ENCODE peak calls at places on chromosome 20, in four cellular contexts. H is BE2C, R is astrocyte of the spinal cord, W is DND-41. X is an unnamed sample.

GRCh38 chr20:59137532-59137931 is 26.1 kb upstream of the ZNF831 start:
- DNase-seq in H (no peak), R (no peak), W (no peak), X (no peak)

GRCh38 chr20:26295006-26295405 is 598.4 kb upstream of the ZNF337 start:
- DNase-seq in R (no peak), H (no peak), W (peak; percentile 65), X (no peak)

GRCh38 chr20:19903168-19903676 is 113.9 kb upstream of the NAA20 start:
- DNase-seq in W (peak; percentile 9), R (peak; percentile 30), H (peak; percentile 22), X (no peak)

GRCh38 chr20:52083627-52084232 is 107.8 kb downstream of the ZFP64 start:
- DNase-seq in H (peak; percentile 71), W (peak; percentile 56), R (peak; percentile 74), X (peak; percentile 67)

GRCh38 chr20:53872081-53872541 is 198.3 kb downstream of the BCAS1 start:
- DNase-seq in W (peak; percentile 23), H (no peak), R (peak; percentile 36), X (no peak)

GRCh38 chr20:34754611-34755010 is 50.5 kb downstream of the TP53INP2 start:
- DNase-seq in W (no peak), H (no peak), R (no peak), X (no peak)

GRCh38 chr20:4138056-4138455 is 122.7 kb upstream of the RNF24 start:
- DNase-seq in R (no peak), W (no peak), H (no peak), X (no peak)

GRCh38 chr20:15609956-15610355 is 963.3 kb downstream of the KIF16B start:
- DNase-seq in R (no peak), H (no peak), W (no peak), X (no peak)

GRCh38 chr20:2871111-2871465 is 2.2 kb upstream of the PTPRA start:
- DNase-seq in H (no peak), R (peak; percentile 52), W (no peak), X (no peak)

GRCh38 chr20:51945177-51945576 is 142.9 kb upstream of the SALL4 start:
- DNase-seq in W (no peak), R (no peak), H (no peak), X (no peak)

GRCh38 chr20:14264869-14265268 is 72.5 kb downstream of the FLRT3 start:
- DNase-seq in R (peak; percentile 10), H (no peak), W (no peak), X (peak; percentile 13)

GRCh38 chr20:14406495-14406894 is 69.1 kb upstream of the FLRT3 start:
- DNase-seq in H (no peak), R (no peak), W (no peak), X (no peak)

DNA sequence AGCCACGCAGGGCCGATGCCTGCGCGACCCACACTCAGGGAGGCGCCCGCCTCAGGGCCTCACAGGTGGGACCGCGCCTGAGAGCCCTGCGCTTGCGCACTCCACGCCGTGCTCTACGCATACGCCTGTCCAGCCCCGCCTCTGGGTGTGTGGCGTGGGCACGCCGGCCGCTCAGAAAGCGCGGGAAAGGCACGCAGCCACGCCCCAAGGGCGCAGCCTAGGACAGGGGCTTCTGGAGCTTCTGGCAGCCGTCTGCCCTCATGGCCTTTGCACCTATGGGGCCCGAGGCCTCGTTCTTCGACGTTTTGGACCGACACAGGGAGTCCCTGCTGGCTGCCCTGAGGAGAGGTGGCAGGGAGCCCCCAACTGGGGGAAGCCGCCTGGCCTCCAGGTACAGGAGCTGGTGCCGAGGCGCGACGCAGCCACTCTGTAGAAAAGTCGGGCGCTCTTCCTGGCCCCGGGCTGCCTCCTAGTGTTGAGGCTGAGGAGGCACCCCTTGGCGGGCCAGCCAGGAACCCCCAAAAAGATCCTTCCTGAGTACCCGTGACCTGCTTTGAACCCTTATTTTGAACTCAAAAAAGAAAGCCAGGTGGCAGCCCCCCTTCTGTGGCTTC is at the start of gene SPO11:
- DNase-seq in H (no peak), R (no peak), W (no peak), X (no peak)
- TF ChIP-seq CTCF in H (no peak), R (peak; percentile 19), W (peak; percentile 38), X (peak; percentile 19)

GRCh38 chr20:41352666-41353065 is 12.0 kb downstream of the LPIN3 start:
- DNase-seq in W (no peak), R (no peak), H (no peak), X (no peak)
- TF ChIP-seq CTCF in W (peak; percentile 21), R (no peak), H (no peak), X (no peak)

GRCh38 chr20:62780204-62780603 is 16.1 kb upstream of the MRGBP start:
- DNase-seq in H (no peak), R (no peak), W (no peak), X (no peak)

GRCh38 chr20:62780696-62781095 is 15.6 kb upstream of the MRGBP start:
- DNase-seq in R (no peak), W (no peak), H (no peak), X (no peak)

GRCh38 chr20:62782893-62783278 is 13.4 kb upstream of the MRGBP start:
- DNase-seq in H (peak; percentile 65), W (no peak), R (no peak), X (no peak)

GRCh38 chr20:62784497-62784896 is 11.8 kb upstream of the MRGBP start:
- DNase-seq in R (no peak), W (no peak), H (no peak), X (no peak)

GRCh38 chr20:62782149-62782892 is 14.0 kb upstream of the MRGBP start:
- DNase-seq in W (no peak), H (peak; percentile 42), R (no peak), X (no peak)
- TF ChIP-seq CTCF in W (no peak), H (peak; percentile 40), R (no peak), X (no peak)

GRCh38 chr20:44151621-44152416 is 35.2 kb downstream of the JPH2 start:
- DNase-seq in R (no peak), H (no peak), W (no peak), X (no peak)
- TF ChIP-seq CTCF in R (no peak), H (no peak), W (no peak), X (no peak)

DNA sequence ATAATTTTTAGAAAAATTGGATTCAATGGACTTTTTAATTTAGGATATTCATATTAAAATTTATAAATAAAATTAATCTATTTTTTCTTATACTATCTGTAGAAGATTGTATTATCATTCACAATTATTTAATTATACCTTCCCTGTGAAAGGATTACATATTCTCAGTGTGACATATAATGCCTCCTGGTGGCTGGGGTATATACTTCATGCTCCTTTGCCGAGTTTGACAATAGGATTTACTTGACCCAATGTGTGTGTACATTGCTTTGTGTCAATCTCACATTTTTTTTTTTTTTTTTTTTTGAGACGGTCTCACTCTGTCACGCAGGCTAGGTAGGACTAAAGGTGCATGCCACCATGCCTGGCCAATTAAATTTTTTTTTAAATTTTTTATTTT is 230.0 kb upstream of the CHD6 start:
- DNase-seq in H (no peak), W (no peak), R (no peak), X (no peak)
- TF ChIP-seq CTCF in H (peak; percentile 11), W (peak; percentile 23), R (no peak), X (peak; percentile 23)

GRCh38 chr20:22720206-22720605 is 135.8 kb upstream of the FOXA2 start:
- DNase-seq in W (no peak), H (no peak), R (no peak), X (no peak)

GRCh38 chr20:22728146-22728745 is 143.9 kb upstream of the FOXA2 start:
- DNase-seq in R (no peak), W (no peak), H (no peak), X (no peak)

GRCh38 chr20:22719250-22719649 is 134.9 kb upstream of the FOXA2 start:
- DNase-seq in R (no peak), W (no peak), H (no peak), X (no peak)

GRCh38 chr20:22722840-22723239 is 138.5 kb upstream of the FOXA2 start:
- DNase-seq in R (no peak), W (no peak), H (no peak), X (no peak)

GRCh38 chr20:22723659-22724058 is 139.3 kb upstream of the FOXA2 start:
- DNase-seq in H (no peak), R (no peak), W (no peak), X (no peak)
- TF ChIP-seq CTCF in H (no peak), R (no peak), W (no peak), X (no peak)

GRCh38 chr20:37393196-37393862 is 47.4 kb downstream of the SRC start:
- DNase-seq in H (peak; percentile 7), R (no peak), W (no peak), X (no peak)

GRCh38 chr20:37393863-37394542 is 48.1 kb downstream of the SRC start:
- DNase-seq in R (no peak), H (peak; percentile 14), W (no peak), X (no peak)

GRCh38 chr20:37390503-37390890 is 44.6 kb downstream of the SRC start:
- DNase-seq in R (no peak), H (no peak), W (no peak), X (no peak)

GRCh38 chr20:37390891-37391525 is 45.1 kb downstream of the SRC start:
- DNase-seq in R (no peak), W (no peak), H (peak; percentile 9), X (no peak)

GRCh38 chr20:37392441-37393195 is 46.7 kb downstream of the SRC start:
- DNase-seq in R (no peak), H (peak; percentile 18), W (peak; percentile 33), X (no peak)
- TF ChIP-seq CTCF in R (peak; percentile 44), H (peak; percentile 29), W (peak; percentile 67), X (peak; percentile 72)